ENCODE peak calls at places on chromosomes 2 and 18, in nine cellular contexts. H, G, C, N, U, X, L, P and S are unnamed samples.
A peak's percentile ranks its signal among the peaks of the same experiment; 100 is the strongest.

GRCh38 chr2:25821225-25822056 is 56.8 kb downstream of the ASXL2 start:
- DNase-seq in L (peak; percentile 72), X (peak; percentile 65), H (peak; percentile 72), C (no peak), U (no peak), G (no peak), P (no peak), N (no peak), S (peak; percentile 59)

GRCh38 chr18:13496691-13497281 is 229.6 kb downstream of the FAM210A start:
- DNase-seq in N (no peak), P (no peak), H (no peak), U (no peak), C (no peak), X (no peak), L (peak; percentile 20), G (no peak), S (no peak)

GRCh38 chr2:70902067-70902442 is 33.6 kb upstream of the ATP6V1B1 start:
- DNase-seq in G (no peak), P (no peak), H (no peak), N (peak; percentile 54), U (no peak), X (no peak), L (peak; percentile 6), C (no peak), S (no peak)

GRCh38 chr2:144377929-144378328 is 142.0 kb downstream of the ZEB2 start:
- DNase-seq in H (peak; percentile 29), P (no peak), N (no peak), G (no peak), X (peak; percentile 49), U (no peak), L (peak; percentile 24), C (no peak), S (no peak)

GRCh38 chr18:36186461-36187137 is 698 bp upstream of the MOCOS start:
- DNase-seq in X (no peak), N (peak; percentile 55), G (no peak), H (peak; percentile 13), C (no peak), L (no peak), U (no peak), P (no peak), S (peak; percentile 32)

GRCh38 chr2:218781691-218782528 is at the start of gene CYP27A1:
- DNase-seq in N (peak; percentile 70), X (no peak), U (peak; percentile 54), C (peak; percentile 55), H (peak; percentile 23), L (no peak), G (peak; percentile 24), P (peak; percentile 70), S (peak; percentile 8)

GRCh38 chr2:232901711-232902578 is 31.9 kb downstream of the SNORC start:
- DNase-seq in C (no peak), U (no peak), N (no peak), G (no peak), H (peak; percentile 94), L (peak; percentile 87), P (peak; percentile 45), X (peak; percentile 92), S (peak; percentile 86)

GRCh38 chr18:23545247-23545789 is 41.0 kb downstream of the NPC1 start:
- DNase-seq in X (no peak), N (no peak), G (no peak), H (no peak), L (no peak), C (no peak), U (no peak), P (no peak), S (no peak)

GRCh38 chr18:62525611-62526010 is 2.8 kb downstream of the ZCCHC2 start:
- DNase-seq in X (no peak), N (no peak), U (no peak), G (no peak), P (no peak), L (no peak), C (no peak), H (peak; percentile 32), S (no peak)

GRCh38 chr2:102185347-102185746 is 1.5 kb upstream of the IL1RL2 start:
- DNase-seq in P (no peak), U (no peak), N (no peak), X (peak; percentile 24), C (no peak), H (peak; percentile 40), L (no peak), G (no peak), S (peak; percentile 65)

GRCh38 chr2:45885111-45885685 is 233.7 kb downstream of the PRKCE start:
- DNase-seq in L (peak; percentile 41), U (no peak), N (no peak), X (no peak), H (no peak), P (no peak), C (no peak), G (no peak), S (peak; percentile 75)

GRCh38 chr2:239261336-239261735 is 139.5 kb downstream of the HDAC4 start:
- DNase-seq in C (no peak), L (no peak), P (no peak), N (no peak), U (no peak), G (no peak), H (no peak), X (no peak), S (no peak)

GRCh38 chr18:79533146-79533545 is 137.4 kb downstream of the NFATC1 start:
- DNase-seq in U (peak; percentile 17), X (no peak), P (peak; percentile 49), H (no peak), G (no peak), C (no peak), N (no peak), L (no peak), S (no peak)

GRCh38 chr2:3738454-3738853 is 35.1 kb downstream of the DCDC2C start:
- DNase-seq in C (peak; percentile 85), N (no peak), L (no peak), P (no peak), G (no peak), X (peak; percentile 64), U (no peak), H (peak; percentile 66), S (no peak)

GRCh38 chr18:48828713-48829442 is 121.9 kb downstream of the SMAD7 start:
- DNase-seq in N (peak; percentile 58), L (no peak), X (no peak), P (peak; percentile 72), H (no peak), G (peak; percentile 0), U (peak; percentile 14), C (peak; percentile 71), S (no peak)

GRCh38 chr2:136117909-136118818 is at the start of gene CXCR4:
- DNase-seq in X (no peak), G (no peak), P (peak; percentile 80), U (peak; percentile 40), N (peak; percentile 65), L (peak; percentile 10), H (peak; percentile 58), C (peak; percentile 83), S (peak; percentile 7)

GRCh38 chr2:231621051-231621879 is 28.6 kb downstream of the TEX44 start:
- DNase-seq in H (peak; percentile 55), U (peak; percentile 57), L (no peak), G (no peak), N (no peak), X (no peak), P (no peak), C (no peak), S (no peak)
- H3K4me3 ChIP-seq in H (peak overlapping the region; percentile 31), U (peak overlapping the region; percentile 40), L (no peak overlapping the region), G (peak overlapping the region; percentile 6), N (peak overlapping the region; percentile 28), X (no peak overlapping the region), P (no peak overlapping the region), C (no peak overlapping the region), S (no peak overlapping the region)

GRCh38 chr2:121046335-121046734 is 238.7 kb downstream of the TFCP2L1 start:
- DNase-seq in C (no peak), U (no peak), P (no peak), L (no peak), G (no peak), N (no peak), X (no peak), H (peak; percentile 42), S (no peak)

GRCh38 chr2:121043827-121044222 is 241.2 kb downstream of the TFCP2L1 start:
- DNase-seq in H (no peak), G (no peak), P (no peak), U (no peak), L (no peak), X (no peak), N (no peak), C (no peak), S (no peak)

GRCh38 chr2:121043061-121043826 is 241.8 kb downstream of the TFCP2L1 start:
- DNase-seq in U (no peak), L (no peak), C (no peak), X (no peak), G (no peak), H (no peak), P (peak; percentile 33), N (no peak), S (no peak)

GRCh38 chr2:121045245-121045644 is 239.8 kb downstream of the TFCP2L1 start:
- DNase-seq in U (no peak), N (no peak), P (peak; percentile 47), H (no peak), C (no peak), L (no peak), G (no peak), X (no peak), S (no peak)

DNA sequence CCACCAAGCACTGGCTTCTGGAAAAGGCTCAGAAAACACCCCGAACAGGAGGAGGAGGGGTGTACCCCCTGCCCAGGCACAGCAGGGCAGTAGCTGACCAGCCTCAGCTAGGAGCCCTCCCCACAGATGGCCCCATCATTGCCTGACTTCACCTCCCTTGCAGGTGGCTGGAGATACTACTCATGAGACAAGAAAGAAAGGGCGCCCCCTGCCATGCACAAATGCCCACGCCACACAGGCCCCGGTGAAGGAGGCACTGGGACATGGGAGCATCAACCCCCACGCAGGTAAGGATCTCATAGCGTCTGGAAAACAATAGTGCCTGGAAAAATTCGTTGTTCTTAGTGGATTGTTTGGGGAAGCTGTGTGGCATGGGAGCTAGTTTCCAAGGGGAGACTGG is 240.6 kb downstream of the TFCP2L1 start:
- DNase-seq in H (no peak), L (no peak), P (peak; percentile 63), C (peak; percentile 38), N (no peak), U (no peak), X (no peak), G (no peak), S (no peak)
- TF ChIP-seq CTCF in H (peak; percentile 36), L (no peak), P (no peak), C (peak; percentile 57), N (no peak), U (no peak), X (peak; percentile 45), G (no peak), S (no peak)

DNA sequence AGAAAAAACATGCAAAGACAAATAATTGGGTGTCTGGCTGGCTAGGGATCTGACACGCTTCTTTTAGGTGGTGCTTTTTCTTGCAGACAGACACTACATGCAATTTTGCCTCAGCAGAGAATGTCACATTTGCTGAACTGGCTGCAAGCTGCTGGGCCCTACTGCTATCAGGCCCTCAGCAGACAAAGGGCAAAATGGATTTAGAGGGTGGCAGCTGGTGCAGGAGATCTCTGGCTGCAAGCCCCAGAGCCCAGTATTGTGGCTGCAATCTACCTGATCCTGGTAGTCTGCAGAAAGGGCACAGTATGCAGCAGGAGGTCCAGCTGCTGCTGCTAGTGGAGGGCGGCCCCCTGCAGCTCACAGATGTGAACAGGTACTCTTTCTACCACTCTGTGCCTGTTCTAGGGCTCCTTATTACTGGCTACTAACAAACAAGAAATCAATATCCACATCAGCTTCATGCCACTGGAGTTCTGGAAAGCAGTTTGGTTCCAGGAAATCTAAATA is 796.7 kb upstream of the CELF4 start:
- DNase-seq in H (no peak), U (no peak), X (no peak), P (no peak), N (no peak), L (no peak), C (peak; percentile 29), G (no peak), S (no peak)
- H3K4me3 ChIP-seq in H (no peak overlapping the region), U (no peak overlapping the region), X (no peak overlapping the region), P (no peak overlapping the region), N (no peak overlapping the region), L (no peak overlapping the region), C (no peak overlapping the region), G (no peak overlapping the region), S (no peak overlapping the region)

GRCh38 chr18:75958683-75959082 is 531.2 kb upstream of the SMIM21 start:
- DNase-seq in G (no peak), N (no peak), X (no peak), C (no peak), P (no peak), U (no peak), L (no peak), H (no peak), S (no peak)
- TF ChIP-seq CTCF in G (no peak), N (no peak), X (no peak), C (no peak), P (no peak), U (no peak), L (no peak), H (peak; percentile 31), S (no peak)